ENCODE peak calls at places on chromosomes 3 and 15, in seven cellular contexts. X, C, N, T, B, F and D are unnamed samples.

GRCh38 chr3:38985581-38985980 is 66.2 kb downstream of the SCN11A start:
- DNase-seq in T (peak; percentile 12), N (no peak), C (no peak), B (peak; percentile 44), X (no peak), F (no peak), D (no peak)

GRCh38 chr3:23161896-23162570 is 41.1 kb upstream of the UBE2E2 start:
- DNase-seq in N (no peak), F (no peak), X (no peak), T (no peak), C (peak; percentile 30), B (no peak), D (peak; percentile 24)

GRCh38 chr3:15284121-15284889 is 48.1 kb downstream of the SH3BP5 start:
- DNase-seq in F (no peak), T (no peak), B (peak; percentile 24), N (no peak), C (no peak), X (peak; percentile 55), D (no peak)

GRCh38 chr3:43755511-43756200 is 64.9 kb downstream of the ABHD5 start:
- DNase-seq in X (no peak), B (no peak), C (no peak), F (no peak), N (no peak), T (no peak), D (no peak)

GRCh38 chr3:182323126-182323727 is 470.1 kb upstream of the ATP11B start:
- DNase-seq in X (no peak), B (no peak), N (no peak), F (no peak), C (no peak), T (no peak), D (no peak)

GRCh38 chr3:17133637-17134545 is 249.1 kb downstream of the PLCL2 start:
- DNase-seq in N (no peak), C (no peak), T (no peak), B (no peak), F (no peak), X (no peak), D (no peak)

GRCh38 chr3:71916747-71917369 is 131.9 kb upstream of the PROK2 start:
- DNase-seq in C (no peak), X (no peak), B (peak; percentile 32), T (no peak), N (no peak), F (no peak), D (no peak)

GRCh38 chr15:76056931-76057330 is 2.9 kb upstream of the TMEM266 start:
- DNase-seq in B (no peak), X (no peak), F (no peak), C (peak; percentile 51), N (no peak), T (no peak), D (peak; percentile 66)

GRCh38 chr3:134462236-134463059 is 23.3 kb downstream of the ANAPC13 start:
- DNase-seq in B (peak; percentile 96), C (no peak), X (no peak), T (peak; percentile 79), N (no peak), F (no peak), D (no peak)

GRCh38 chr15:83112233-83112958 is 5.0 kb downstream of the TM6SF1 start:
- DNase-seq in X (no peak), N (peak; percentile 38), C (no peak), T (peak; percentile 17), B (peak; percentile 8), F (no peak), D (no peak)
- TF ChIP-seq CTCF in X (no peak), N (no peak), C (no peak), T (peak; percentile 18), B (no peak), F (no peak), D (no peak)

DNA sequence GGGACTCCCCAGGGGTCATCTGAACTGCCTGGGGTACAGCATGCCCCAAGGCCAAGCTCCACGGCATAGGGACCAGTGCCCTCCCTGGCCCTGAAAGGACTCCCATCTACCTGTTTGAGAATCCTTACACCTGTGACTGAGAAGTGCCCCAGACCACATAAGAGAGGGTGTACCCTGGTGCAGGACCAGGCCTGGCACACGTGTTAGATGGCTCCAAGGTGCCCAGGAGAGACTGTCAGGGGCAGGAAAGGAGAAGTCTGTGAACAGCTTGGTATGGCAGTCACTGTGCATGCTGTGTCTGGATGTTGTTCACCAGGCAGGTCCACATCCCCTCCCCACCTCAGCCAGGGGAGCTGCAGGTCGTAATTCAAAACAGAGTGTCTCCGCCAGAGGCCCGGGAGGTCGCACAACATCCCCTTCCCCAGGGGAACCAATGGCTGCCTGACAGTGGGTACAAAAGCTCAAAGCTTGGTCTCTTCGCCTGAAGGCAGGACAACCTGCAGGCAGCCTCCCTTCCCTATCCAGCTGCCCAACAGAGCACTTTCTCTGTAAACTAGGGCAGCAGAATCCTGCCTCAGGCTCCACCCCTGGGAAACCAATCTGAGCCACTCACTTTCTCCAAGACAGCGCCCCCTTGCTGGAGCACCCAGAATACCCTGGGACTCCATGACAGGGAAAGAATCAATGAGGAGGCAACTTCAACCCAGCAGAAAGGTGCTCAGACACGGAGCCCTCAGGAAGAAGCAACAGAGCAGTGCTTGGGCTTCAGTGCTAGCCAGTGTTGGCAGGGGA is 3.9 kb downstream of the NUP210 start:
- DNase-seq in T (no peak), X (no peak), B (no peak), F (no peak), N (peak; percentile 25), C (no peak), D (no peak)
- TF ChIP-seq CTCF in T (no peak), X (peak; percentile 10), B (no peak), F (no peak), N (peak; percentile 57), C (peak; percentile 48), D (peak; percentile 32)

GRCh38 chr15:33730815-33731214 is 237.5 kb upstream of the CHRM5 start:
- DNase-seq in N (no peak), F (no peak), X (no peak), T (no peak), C (no peak), B (no peak), D (no peak)

GRCh38 chr15:33737687-33738606 is 230.3 kb upstream of the CHRM5 start:
- DNase-seq in N (peak; percentile 60), F (peak; percentile 33), C (peak; percentile 44), B (peak; percentile 13), T (no peak), X (no peak), D (peak; percentile 39)

GRCh38 chr15:33735143-33735542 is 233.2 kb upstream of the CHRM5 start:
- DNase-seq in F (no peak), T (no peak), X (no peak), C (no peak), N (no peak), B (no peak), D (no peak)

GRCh38 chr15:33738941-33739664 is 229.2 kb upstream of the CHRM5 start:
- DNase-seq in C (no peak), N (no peak), T (no peak), B (no peak), F (no peak), X (no peak), D (no peak)

DNA sequence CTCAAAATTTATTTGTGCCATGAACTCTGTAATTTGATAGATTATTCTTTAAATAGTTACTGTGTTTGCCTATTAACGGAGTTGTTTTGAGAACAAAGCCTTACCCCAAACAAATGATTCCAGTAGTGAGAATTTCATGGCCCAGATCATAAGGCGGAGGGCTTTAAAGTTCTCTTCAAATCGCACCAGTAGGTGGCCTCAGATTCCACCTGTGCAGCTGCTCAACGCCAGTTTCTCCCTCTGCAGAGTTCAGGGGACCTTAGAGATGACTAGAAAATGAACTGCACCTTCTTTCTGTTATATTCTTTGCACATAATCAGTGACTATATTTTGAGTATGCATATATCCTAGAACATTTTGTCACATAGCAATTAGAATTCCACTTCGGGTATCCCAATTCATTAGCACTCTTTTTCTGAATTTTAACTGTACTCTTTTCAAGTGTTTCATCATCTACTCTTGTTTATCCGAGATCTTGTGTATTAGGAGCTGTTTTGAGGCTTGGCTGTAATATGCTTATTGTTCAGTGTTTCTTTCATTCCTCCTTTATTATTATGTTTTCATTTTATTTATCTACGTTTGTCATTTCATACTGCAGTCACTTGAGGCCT is 232.6 kb upstream of the CHRM5 start:
- DNase-seq in C (peak; percentile 30), T (no peak), N (peak; percentile 36), F (no peak), X (no peak), B (peak; percentile 7), D (peak; percentile 40)
- TF ChIP-seq CTCF in C (peak; percentile 34), T (peak; percentile 57), N (no peak), F (no peak), X (peak; percentile 53), B (peak; percentile 52), D (peak; percentile 63)

DNA sequence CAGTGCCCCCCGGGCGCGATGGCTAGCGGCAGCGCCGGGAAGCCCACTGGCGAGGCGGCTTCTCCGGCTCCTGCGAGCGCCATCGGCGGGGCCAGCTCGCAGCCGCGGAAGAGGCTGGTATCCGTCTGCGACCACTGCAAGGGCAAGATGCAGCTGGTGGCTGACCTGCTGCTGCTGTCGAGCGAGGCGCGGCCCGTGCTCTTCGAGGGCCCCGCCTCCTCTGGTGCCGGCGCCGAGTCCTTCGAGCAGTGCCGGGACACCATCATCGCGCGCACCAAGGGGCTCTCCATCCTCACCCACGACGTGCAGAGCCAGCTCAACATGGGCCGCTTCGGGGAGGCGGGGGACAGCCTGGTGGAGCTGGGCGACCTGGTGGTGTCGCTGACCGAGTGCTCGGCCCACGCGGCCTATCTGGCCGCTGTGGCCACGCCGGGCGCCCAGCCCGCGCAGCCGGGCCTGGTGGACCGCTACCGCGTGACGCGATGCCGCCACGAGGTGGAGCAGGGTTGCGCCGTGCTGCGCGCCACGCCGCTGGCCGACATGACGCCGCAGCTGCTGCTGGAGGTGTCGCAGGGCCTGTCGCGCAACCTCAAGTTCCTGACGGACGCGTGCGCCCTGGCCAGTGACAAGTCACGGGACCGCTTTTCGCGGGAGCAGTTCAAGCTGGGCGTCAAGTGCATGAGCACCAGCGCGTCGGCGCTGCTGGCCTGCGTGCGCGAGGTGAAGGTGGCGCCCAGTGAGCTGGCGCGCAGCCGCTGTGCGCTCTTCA is 1.7 kb downstream of the TLNRD1 start:
- DNase-seq in B (no peak), N (peak; percentile 26), C (no peak), X (peak; percentile 34), F (no peak), T (no peak), D (no peak)
- TF ChIP-seq CTCF in B (no peak), N (no peak), C (no peak), X (peak; percentile 21), F (no peak), T (no peak), D (no peak)

GRCh38 chr15:77419050-77419835 is 661 bp downstream of the PEAK1 start:
- DNase-seq in F (no peak), T (no peak), B (peak; percentile 52), C (peak; percentile 56), X (peak; percentile 60), N (peak; percentile 35), D (peak; percentile 66)
- TF ChIP-seq CTCF in F (no peak), T (peak; percentile 49), B (peak; percentile 15), C (peak; percentile 53), X (peak; percentile 60), N (no peak), D (peak; percentile 55)

DNA sequence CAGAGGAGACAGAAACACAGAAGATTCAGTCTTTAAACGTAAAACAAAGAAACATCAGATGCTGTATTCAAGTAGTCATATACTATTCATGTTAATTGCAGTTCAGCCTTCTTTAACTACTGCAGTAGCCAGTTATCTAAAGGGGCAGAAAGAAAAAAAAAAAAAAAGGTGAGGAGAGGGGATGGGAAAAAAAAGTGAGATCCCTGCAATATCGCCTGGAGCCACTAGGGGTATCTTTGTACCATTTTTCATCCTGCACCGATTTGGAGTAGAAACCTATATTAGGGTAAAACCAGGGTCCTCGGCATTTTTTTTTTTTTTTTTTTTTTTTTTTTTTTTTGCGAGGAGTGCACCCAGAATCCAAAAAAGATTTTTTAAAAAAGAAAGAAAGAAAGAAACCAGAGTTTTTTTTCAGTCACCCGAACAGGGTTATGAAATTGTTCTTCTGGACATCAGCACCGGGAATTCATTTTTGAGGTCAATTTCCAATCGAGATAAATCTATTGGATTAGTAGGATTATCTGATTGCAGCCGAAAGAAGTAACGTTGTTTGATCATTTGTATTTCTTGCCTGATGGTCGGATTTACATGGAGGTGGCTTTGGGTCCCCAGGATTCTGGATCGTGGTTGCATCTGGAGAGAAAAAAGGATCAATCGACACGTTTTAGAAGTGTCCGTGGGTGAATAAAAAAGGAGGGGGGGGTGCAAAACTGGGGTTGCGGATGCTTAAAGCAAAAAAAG is 186.7 kb downstream of the NLGN1 start:
- DNase-seq in C (peak; percentile 19), F (no peak), N (peak; percentile 58), T (no peak), X (no peak), B (peak; percentile 48), D (peak; percentile 17)
- TF ChIP-seq CTCF in C (peak; percentile 3), F (no peak), N (peak; percentile 82), T (peak; percentile 72), X (peak; percentile 66), B (peak; percentile 87), D (peak; percentile 44)